ENCODE peak calls at places on chromosome 19, in four cellular contexts. I, V, A and M are unnamed samples.

GRCh38 chr19:32251634-32252332 is 93.6 kb upstream of the ZNF507 start:
- DNase-seq in I (no peak), V (no peak), A (no peak), M (no peak)

GRCh38 chr19:48735031-48735615 is 5.3 kb downstream of the RASIP1 start:
- DNase-seq in I (no peak), V (no peak), A (no peak), M (no peak)

GRCh38 chr19:48351341-48351752 is 12.4 kb downstream of the TMEM143 start:
- DNase-seq in I (peak; percentile 81), V (peak; percentile 26), A (no peak), M (peak; percentile 63)

GRCh38 chr19:29887498-29887897 is 54.5 kb upstream of the URI1 start:
- DNase-seq in I (peak; percentile 54), V (peak; percentile 10), A (no peak), M (no peak)

GRCh38 chr19:14149509-14149994 is 13.2 kb upstream of the ASF1B start:
- DNase-seq in I (no peak), V (no peak), A (no peak), M (no peak)

GRCh38 chr19:41795031-41795461 is 1.3 kb upstream of the CEACAM3 start:
- DNase-seq in I (peak; percentile 18), V (peak; percentile 16), A (peak; percentile 23), M (peak; percentile 29)

GRCh38 chr19:49968279-49968922 is 7.4 kb upstream of the SIGLEC11 start:
- DNase-seq in I (no peak), V (no peak), A (no peak), M (no peak)

GRCh38 chr19:50718255-50719118 is 1.1 kb downstream of the SHANK1 start:
- DNase-seq in I (no peak), V (no peak), A (no peak), M (no peak)

GRCh38 chr19:45547965-45548609 is 36.5 kb downstream of the OPA3 start:
- DNase-seq in I (no peak), V (peak; percentile 18), A (no peak), M (no peak)

GRCh38 chr19:40612831-40613668 is 11.9 kb downstream of the LTBP4 start:
- DNase-seq in I (peak; percentile 94), V (no peak), A (no peak), M (no peak)

GRCh38 chr19:45117167-45117594 is 24.2 kb downstream of the PPP1R37 start:
- DNase-seq in I (peak; percentile 61), V (peak; percentile 20), A (peak; percentile 73), M (no peak)

DNA sequence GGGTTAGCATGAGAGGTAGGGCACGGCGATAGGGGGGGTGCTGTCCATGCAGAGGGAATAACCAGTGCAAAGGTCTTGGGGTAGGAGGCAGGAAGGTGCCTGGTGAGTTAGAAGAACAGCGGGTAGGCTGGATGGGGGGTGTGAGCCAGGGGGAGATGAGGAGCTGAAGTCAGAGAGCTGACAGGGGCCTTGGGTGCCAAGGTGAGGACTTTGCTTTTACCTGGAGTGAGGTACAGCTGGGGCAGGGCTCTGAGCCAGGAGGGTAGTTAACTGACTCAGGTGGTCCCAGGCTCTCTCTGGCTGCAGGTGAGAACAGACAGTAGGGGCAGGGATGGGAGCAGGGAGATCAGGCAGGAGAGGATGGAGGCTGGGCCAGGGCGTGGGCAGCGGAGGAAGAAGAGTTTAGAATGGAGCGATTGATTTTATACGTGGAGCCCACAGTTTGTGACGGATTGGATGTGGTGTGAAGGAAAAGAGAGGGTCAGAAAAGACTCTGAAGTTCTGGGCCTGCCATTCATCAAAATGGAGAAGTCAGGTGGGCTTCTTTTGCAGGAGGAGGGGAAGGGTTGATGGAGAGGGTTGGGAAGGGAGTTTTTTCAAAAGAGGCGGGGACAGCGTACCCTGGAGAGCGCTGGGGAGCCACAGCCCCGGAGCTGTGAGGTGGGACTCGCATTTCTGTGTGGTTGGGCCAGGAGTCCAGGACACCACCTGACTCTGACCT is 1.2 kb upstream of the GRAMD1A start:
- DNase-seq in I (peak; percentile 54), V (no peak), A (no peak), M (peak; percentile 23)
- H2AFZ ChIP-seq in I (peak overlapping the region; percentile 78), V (peak overlapping the region; percentile 95), A (peak overlapping the region; percentile 76), M (no peak overlapping the region)

GRCh38 chr19:1447565-1447903 is 2.4 kb upstream of the APC2 start:
- DNase-seq in I (no peak), V (no peak), A (no peak), M (no peak)
- TF ChIP-seq BHLHE40 in I (no peak), V (no peak), A (no peak), M (no peak)

GRCh38 chr19:8530061-8530679 is 16.2 kb upstream of the ZNF414 start:
- DNase-seq in I (no peak), V (no peak), A (no peak), M (no peak)

GRCh38 chr19:8528500-8528899 is 14.5 kb upstream of the ZNF414 start:
- DNase-seq in I (no peak), V (no peak), A (no peak), M (no peak)

GRCh38 chr19:8529369-8530006 is 15.5 kb upstream of the ZNF414 start:
- DNase-seq in I (no peak), V (no peak), A (no peak), M (no peak)

GRCh38 chr19:8525401-8525684 is 11.4 kb upstream of the ZNF414 start:
- DNase-seq in I (no peak), V (no peak), A (no peak), M (no peak)

DNA sequence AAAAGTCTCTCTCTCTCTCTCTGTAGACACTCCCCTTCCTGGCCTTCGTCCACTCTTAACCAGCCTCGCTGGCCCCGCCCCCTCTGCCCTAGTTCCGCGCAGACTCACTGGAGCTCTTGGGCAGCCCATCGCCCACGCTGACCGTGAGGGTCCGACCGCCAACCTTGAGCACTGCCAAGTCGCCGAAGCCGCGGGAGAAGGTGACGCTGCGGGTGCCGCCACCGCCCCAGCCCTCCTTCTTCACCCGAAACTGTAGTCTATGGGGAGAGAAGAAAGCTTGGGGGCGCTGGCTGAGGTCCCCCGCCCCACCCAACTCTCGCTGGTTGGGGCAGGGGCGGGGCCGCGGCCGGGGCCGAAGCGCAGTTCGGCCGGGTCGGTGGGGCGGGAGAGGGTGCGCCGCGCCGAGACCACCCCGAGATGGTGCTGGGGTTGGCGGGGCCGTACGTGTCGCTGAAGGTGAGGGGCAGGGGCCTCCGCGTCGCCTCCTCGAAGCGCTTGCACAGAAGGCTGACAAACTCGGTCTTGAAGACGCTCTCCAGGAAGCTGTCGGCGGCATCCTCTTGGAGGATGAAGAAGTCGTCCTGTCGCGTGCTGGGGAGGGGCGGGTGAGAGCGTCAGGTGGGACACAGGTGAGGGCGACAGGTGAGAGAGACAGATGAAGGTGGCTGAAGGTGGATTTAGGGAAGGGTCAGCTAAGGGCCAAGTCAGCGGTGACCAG is 12.5 kb upstream of the ZNF414 start:
- DNase-seq in I (peak; percentile 84), V (peak; percentile 88), A (no peak), M (peak; percentile 87)
- H2AFZ ChIP-seq in I (peak overlapping the region; percentile 94), V (peak overlapping the region; percentile 98), A (no peak overlapping the region), M (no peak overlapping the region)

GRCh38 chr19:28358604-28359003 is 854.3 kb downstream of the UQCRFS1 start:
- DNase-seq in I (no peak), V (no peak), A (no peak), M (no peak)
- TF ChIP-seq BHLHE40 in I (no peak), V (no peak), A (no peak), M (no peak)

DNA sequence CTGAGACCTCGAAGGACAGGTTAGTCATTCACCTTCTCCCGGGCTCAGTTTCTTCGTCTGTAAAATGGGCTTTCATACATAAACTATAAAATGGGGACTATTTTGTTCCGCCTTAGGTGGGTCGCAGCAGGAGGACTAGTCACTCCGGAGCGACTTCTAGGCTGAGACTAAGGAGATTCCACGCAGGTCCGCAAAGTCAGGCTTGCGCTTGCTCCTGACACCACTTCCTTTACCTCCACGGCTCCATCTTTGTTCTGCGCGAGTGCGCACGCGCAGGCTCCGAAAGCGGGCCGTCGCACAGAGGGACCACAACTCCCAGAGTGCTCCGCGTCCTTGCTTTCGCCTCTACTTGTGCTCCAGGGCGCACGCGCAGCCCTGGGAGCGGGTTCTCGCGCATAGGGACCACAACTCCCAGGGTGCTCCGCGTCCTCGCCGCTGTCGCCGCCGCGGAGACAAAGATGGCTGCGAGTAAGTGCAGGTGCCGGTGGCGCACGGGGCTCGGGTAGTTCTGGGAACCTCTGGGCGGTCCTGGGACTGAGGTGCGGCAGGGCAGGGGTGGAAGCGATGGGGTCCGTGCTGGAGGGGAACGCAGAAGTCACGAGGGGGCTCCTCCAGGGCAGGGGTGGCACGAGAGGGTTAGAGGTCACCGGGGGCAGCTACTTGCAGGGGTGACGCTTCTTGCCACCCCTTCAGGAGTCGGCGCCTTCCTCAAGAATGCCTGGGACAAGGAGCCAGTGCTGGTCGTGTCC is at the start of gene NDUFA3:
- DNase-seq in I (peak; percentile 99), V (peak; percentile 98), A (peak; percentile 95), M (peak; percentile 96)
- H2AFZ ChIP-seq in I (peak within 1 kb of the TSS; percentile 98), V (peak within 1 kb of the TSS; percentile 82), A (peak within 1 kb of the TSS; percentile 85), M (no peak within 1 kb of the TSS)

GRCh38 chr19:37999309-38000213 is 92.6 kb downstream of the SIPA1L3 start:
- DNase-seq in I (no peak), V (peak; percentile 98), A (no peak), M (no peak)
- TF ChIP-seq BHLHE40 in I (no peak), V (peak; percentile 88), A (no peak), M (no peak)

GRCh38 chr19:58097349-58097748 is 682 bp downstream of the ZSCAN18 start:
- DNase-seq in I (no peak), V (no peak), A (no peak), M (no peak)

GRCh38 chr19:58096884-58097283 is 1.1 kb downstream of the ZSCAN18 start:
- DNase-seq in I (no peak), V (no peak), A (no peak), M (no peak)

GRCh38 chr19:58095328-58095727 is 2.7 kb downstream of the ZSCAN18 start:
- DNase-seq in I (no peak), V (no peak), A (no peak), M (no peak)

GRCh38 chr19:58098682-58098998 is 609 bp upstream of the ZSCAN18 start:
- DNase-seq in I (no peak), V (no peak), A (no peak), M (no peak)

DNA sequence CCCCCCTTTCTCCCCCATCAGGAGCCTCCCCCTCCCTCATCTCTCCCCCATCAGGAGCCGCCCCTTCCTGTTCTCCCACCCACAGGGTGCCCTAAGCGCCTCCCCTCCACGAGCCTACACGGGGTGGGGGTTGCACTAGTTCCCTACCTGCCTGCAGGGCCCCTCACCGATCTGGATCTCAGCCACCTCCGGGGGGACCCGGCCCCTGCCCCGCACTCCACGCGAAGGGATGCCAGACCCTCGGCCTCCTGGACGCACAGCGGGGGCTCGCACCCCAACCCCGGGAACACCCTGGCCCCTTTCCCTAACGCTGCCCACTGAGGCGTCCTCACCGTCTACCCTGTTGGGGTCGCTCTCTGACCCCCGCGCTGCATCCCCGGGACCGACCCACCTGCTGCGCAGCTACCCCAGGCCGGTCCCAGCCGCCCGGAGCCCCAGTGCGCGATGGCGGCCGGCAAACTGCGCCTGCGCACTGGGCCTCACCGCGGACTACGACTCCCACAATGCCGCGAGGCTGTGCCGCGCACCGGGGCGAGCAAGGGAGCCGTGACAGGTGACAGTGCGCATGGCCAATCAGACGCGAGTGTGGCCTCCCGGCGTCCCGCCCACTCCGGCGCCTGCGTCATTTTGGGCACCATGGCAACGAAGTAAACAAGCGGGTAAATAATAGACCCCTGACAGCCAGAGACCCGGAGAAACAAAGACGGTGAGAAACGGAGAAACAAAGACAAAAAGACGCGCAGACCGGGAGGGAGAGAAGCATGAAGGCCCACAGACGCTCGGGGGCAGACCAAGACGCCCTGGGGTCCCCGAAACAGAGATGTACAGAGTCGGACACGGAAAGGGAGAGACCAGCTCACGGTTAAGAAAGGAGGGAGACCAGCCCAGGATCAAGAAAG is at the start of gene ZSCAN18:
- DNase-seq in I (peak; percentile 89), V (peak; percentile 86), A (peak; percentile 24), M (no peak)
- H2AFZ ChIP-seq in I (peak within 1 kb of the TSS; percentile 68), V (peak within 1 kb of the TSS; percentile 97), A (peak within 1 kb of the TSS; percentile 39), M (no peak within 1 kb of the TSS)